ENCODE peak calls at places on chromosomes 11 and 22, in seven cellular contexts. W, Q, K, C, I, P and O are unnamed samples.

GRCh38 chr11:17605736-17606135 is 58.7 kb downstream of the OTOG start:
- DNase-seq in W (no peak), Q (no peak), K (peak), C (no peak), I (no peak), P (no peak), O (no peak)

GRCh38 chr22:45930324-45930723 is 46.6 kb downstream of the WNT7B start:
- DNase-seq in W (no peak), Q (no peak), K (no peak), C (no peak), I (peak), P (no peak), O (no peak)

GRCh38 chr11:124676386-124676785 is 2.7 kb downstream of the SPA17 start:
- DNase-seq in W (no peak), Q (no peak), K (no peak), C (no peak), I (no peak), P (no peak), O (no peak)

GRCh38 chr22:40056163-40056958 is 61.6 kb downstream of the FAM83F start:
- DNase-seq in W (no peak), Q (no peak), K (no peak), C (no peak), I (no peak), P (no peak), O (no peak)

GRCh38 chr11:3126901-3127691 is 38.0 kb downstream of the OSBPL5 start:
- DNase-seq in W (no peak), Q (no peak), K (no peak), C (no peak), I (no peak), P (no peak), O (peak)

GRCh38 chr22:44357962-44358553 is 45.3 kb upstream of the SHISAL1 start:
- DNase-seq in W (no peak), Q (no peak), K (no peak), C (no peak), I (no peak), P (no peak), O (no peak)

GRCh38 chr11:11663907-11664306 is 42.1 kb upstream of the GALNT18 start:
- DNase-seq in W (no peak), Q (no peak), K (no peak), C (no peak), I (no peak), P (no peak), O (no peak)

GRCh38 chr11:102396708-102397563 is 49.9 kb downstream of the BIRC2 start:
- DNase-seq in W (no peak), Q (no peak), K (no peak), C (no peak), I (no peak), P (no peak), O (no peak)

GRCh38 chr22:39703890-39704658 is 133.5 kb downstream of the CACNA1I start:
- DNase-seq in W (no peak), Q (no peak), K (no peak), C (no peak), I (no peak), P (no peak), O (no peak)

GRCh38 chr11:69683764-69684333 is 8.7 kb upstream of the LTO1 start:
- DNase-seq in W (no peak), Q (no peak), K (no peak), C (peak), I (no peak), P (peak), O (no peak)

GRCh38 chr11:86990520-86990919 is 35.3 kb upstream of the FZD4 start:
- DNase-seq in W (no peak), Q (peak), K (no peak), C (peak), I (no peak), P (no peak), O (peak)

GRCh38 chr11:125402436-125402835 is 93.6 kb downstream of the FEZ1 start:
- DNase-seq in W (no peak), Q (no peak), K (no peak), C (no peak), I (no peak), P (no peak), O (no peak)

GRCh38 chr22:19174106-19175025 is 4.2 kb downstream of the SLC25A1 start:
- DNase-seq in W (peak), Q (no peak), K (no peak), C (peak), I (no peak), P (peak), O (no peak)

GRCh38 chr11:74672332-74672955 is 58.8 kb downstream of the CHRDL2 start:
- DNase-seq in W (no peak), Q (no peak), K (no peak), C (no peak), I (peak), P (no peak), O (no peak)

GRCh38 chr11:117662255-117662654 is 134.8 kb downstream of the DSCAML1 start:
- DNase-seq in W (no peak), Q (no peak), K (no peak), C (no peak), I (no peak), P (no peak), O (no peak)

GRCh38 chr11:124644426-124645280 is 22.0 kb downstream of the TBRG1 start:
- DNase-seq in W (no peak), Q (peak), K (peak), C (peak), I (peak), P (peak), O (peak)

GRCh38 chr11:76073716-76074115 is 132.6 kb downstream of the WNT11 start:
- DNase-seq in W (no peak), Q (no peak), K (peak), C (no peak), I (no peak), P (no peak), O (no peak)

GRCh38 chr11:27532652-27533325 is 26.2 kb upstream of the LIN7C start:
- DNase-seq in W (no peak), Q (no peak), K (no peak), C (no peak), I (no peak), P (no peak), O (no peak)

GRCh38 chr11:103257360-103257759 is 148.1 kb downstream of the DYNC2H1 start:
- DNase-seq in W (no peak), Q (peak), K (peak), C (peak), I (no peak), P (no peak), O (peak)

GRCh38 chr11:67254768-67255167 is 11.5 kb upstream of the GRK2 start:
- DNase-seq in W (no peak), Q (no peak), K (no peak), C (no peak), I (no peak), P (no peak), O (no peak)

GRCh38 chr11:24496728-24497396 is at the start of gene LUZP2:
- DNase-seq in W (no peak), Q (no peak), K (peak), C (no peak), I (no peak), P (peak), O (no peak)

GRCh38 chr11:22703561-22703960 is 37.1 kb downstream of the GAS2 start:
- DNase-seq in W (no peak), Q (no peak), K (no peak), C (peak), I (no peak), P (no peak), O (no peak)

GRCh38 chr11:68338041-68338800 is 25.8 kb downstream of the LRP5 start:
- DNase-seq in W (no peak), Q (no peak), K (no peak), C (no peak), I (no peak), P (no peak), O (no peak)

GRCh38 chr22:42367980-42368378 is 64.2 kb downstream of the NFAM1 start:
- DNase-seq in W (no peak), Q (no peak), K (no peak), C (no peak), I (no peak), P (no peak), O (no peak)

GRCh38 chr22:39470462-39471335 is 13.9 kb downstream of the MGAT3 start:
- DNase-seq in W (no peak), Q (no peak), K (peak), C (peak), I (no peak), P (no peak), O (no peak)

GRCh38 chr11:11789735-11790369 is 51.9 kb upstream of the USP47 start:
- DNase-seq in W (no peak), Q (no peak), K (peak), C (no peak), I (peak), P (no peak), O (no peak)

GRCh38 chr11:6353367-6353987 is 33.2 kb upstream of the CAVIN3 start:
- DNase-seq in W (peak), Q (peak), K (peak), C (peak), I (peak), P (peak), O (peak)

GRCh38 chr22:47169801-47170140 is 407.3 kb downstream of the TBC1D22A start:
- DNase-seq in W (no peak), Q (no peak), K (no peak), C (no peak), I (no peak), P (no peak), O (no peak)

GRCh38 chr11:61695917-61696316 is 15.7 kb downstream of the DAGLA start:
- DNase-seq in W (peak), Q (no peak), K (peak), C (no peak), I (peak), P (peak), O (peak)

GRCh38 chr11:70641366-70641765 is 243.0 kb downstream of the CTTN start:
- DNase-seq in W (no peak), Q (no peak), K (peak), C (no peak), I (no peak), P (no peak), O (no peak)

GRCh38 chr11:118202599-118203422 is 22.0 kb downstream of the JAML start:
- DNase-seq in W (no peak), Q (no peak), K (no peak), C (peak), I (no peak), P (no peak), O (no peak)

GRCh38 chr11:128904872-128905344 is 13.8 kb downstream of the KCNJ5 start:
- DNase-seq in W (no peak), Q (no peak), K (peak), C (no peak), I (peak), P (peak), O (no peak)

GRCh38 chr11:24386551-24387404 is 110.1 kb upstream of the LUZP2 start:
- DNase-seq in W (no peak), Q (no peak), K (peak), C (peak), I (no peak), P (no peak), O (peak)

GRCh38 chr11:83600656-83601055 is 314.5 kb upstream of the CCDC90B start:
- DNase-seq in W (no peak), Q (no peak), K (no peak), C (peak), I (no peak), P (no peak), O (no peak)

GRCh38 chr22:23268877-23269276 is 88.6 kb downstream of the BCR start:
- DNase-seq in W (no peak), Q (no peak), K (no peak), C (no peak), I (peak), P (no peak), O (no peak)

GRCh38 chr22:36332623-36333331 is 55.0 kb downstream of the MYH9 start:
- DNase-seq in W (peak), Q (no peak), K (no peak), C (no peak), I (no peak), P (no peak), O (peak)

GRCh38 chr11:116513894-116514293 is 258.9 kb downstream of the BUD13 start:
- DNase-seq in W (no peak), Q (peak), K (no peak), C (peak), I (peak), P (peak), O (no peak)

GRCh38 chr11:63767415-63768231 is 952 bp downstream of the ZFTA start:
- DNase-seq in W (no peak), Q (peak), K (peak), C (peak), I (peak), P (peak), O (peak)
- TF ChIP-seq JUND in W (no peak), Q (no peak), K (no peak), C (no peak), I (no peak), P (no peak), O (no peak)

DNA sequence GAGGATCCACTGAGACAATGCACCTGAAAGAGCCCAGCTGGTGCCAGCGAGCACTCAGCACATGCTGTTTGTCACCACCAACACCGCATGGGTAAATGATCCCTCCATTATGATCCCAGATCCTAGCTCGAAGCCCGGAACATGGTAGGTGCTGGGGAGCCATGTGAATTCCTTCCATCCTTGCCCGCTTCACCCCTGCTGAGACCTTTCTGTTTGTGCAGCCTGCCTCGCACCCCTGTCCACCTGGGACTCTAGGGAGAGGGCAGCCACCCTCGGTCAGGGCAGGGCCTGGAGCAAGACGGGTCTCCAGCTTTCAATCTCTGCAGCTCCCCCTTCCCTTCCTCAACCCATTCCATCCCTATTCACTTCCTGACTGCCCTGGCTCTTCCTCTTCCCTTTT is 116.2 kb upstream of the ALX4 start:
- DNase-seq in W (no peak), Q (no peak), K (no peak), C (no peak), I (no peak), P (no peak), O (no peak)
- TF ChIP-seq JUND in W (no peak), Q (no peak), K (no peak), C (no peak), I (no peak), P (no peak), O (no peak)

GRCh38 chr22:31585161-31585859 is 76.7 kb downstream of the PISD start:
- DNase-seq in W (no peak), Q (no peak), K (no peak), C (peak), I (peak), P (no peak), O (no peak)
- TF ChIP-seq JUND in W (no peak), Q (no peak), K (no peak), C (no peak), I (peak), P (no peak), O (no peak)

DNA sequence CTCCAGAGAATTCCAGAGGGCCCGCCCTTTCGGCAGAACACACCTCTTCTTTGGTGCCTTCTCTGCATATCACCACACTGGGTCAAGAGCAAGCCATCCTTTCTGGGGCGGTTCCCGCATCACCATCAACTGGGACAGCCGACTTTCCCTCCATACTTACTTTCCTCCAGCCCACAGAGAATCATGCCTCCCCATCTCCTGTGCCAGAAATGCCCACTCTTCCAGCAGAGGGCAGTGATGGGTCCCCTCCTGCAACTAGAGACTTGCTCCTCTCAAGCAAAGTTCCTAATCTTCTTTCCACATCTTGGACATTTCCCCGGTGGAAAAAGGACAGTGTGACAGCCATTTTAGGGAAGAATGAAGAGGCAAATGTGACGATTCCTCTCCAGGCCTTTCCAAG is 157.7 kb downstream of the C11orf91 start:
- DNase-seq in W (no peak), Q (peak), K (peak), C (peak), I (peak), P (peak), O (peak)
- TF ChIP-seq JUND in W (no peak), Q (no peak), K (no peak), C (no peak), I (no peak), P (no peak), O (no peak)